ENCODE peak calls at places on chromosomes 12 and 14, in nine cellular contexts. A is CD4-positive, alpha-beta T cell; D is fibroblast of the aortic adventitia; K is omental fat pad; O is hepatocyte; P is AG04450; C is Calu3; E is thoracic aorta; G is testis. Y is an unnamed sample.

GRCh38 chr12:131379758-131380157 is 331.1 kb upstream of the SFSWAP start:
- DNase-seq in A (no peak), D (no peak), K (no peak), O (no peak), P (no peak), C (no peak), E (no peak), G (peak; percentile 11), Y (no peak)

GRCh38 chr14:88791629-88792571 is 853 bp downstream of the EML5 start:
- DNase-seq in A (peak; percentile 9), D (no peak), K (no peak), O (peak; percentile 15), P (no peak), C (peak; percentile 12), E (no peak), G (peak; percentile 50), Y (peak; percentile 2)

GRCh38 chr14:90402009-90402408 is 5.2 kb downstream of the CALM1 start:
- DNase-seq in A (no peak), D (no peak), K (no peak), O (no peak), P (no peak), C (no peak), E (no peak), G (no peak), Y (no peak)

GRCh38 chr12:13187399-13187798 is 9.1 kb upstream of the EMP1 start:
- DNase-seq in A (no peak), D (peak; percentile 92), K (no peak), O (no peak), P (peak; percentile 41), C (no peak), E (no peak), G (no peak), Y (peak; percentile 85)

GRCh38 chr12:14999421-15000047 is 26.7 kb downstream of the PDE6H start:
- DNase-seq in A (no peak), D (peak; percentile 40), K (no peak), O (no peak), P (no peak), C (no peak), E (no peak), G (peak; percentile 17), Y (no peak)

GRCh38 chr14:103894034-103894722 is 34.1 kb upstream of the TDRD9 start:
- DNase-seq in A (no peak), D (no peak), K (no peak), O (no peak), P (no peak), C (no peak), E (no peak), G (no peak), Y (no peak)

GRCh38 chr12:124693356-124693755 is 125.9 kb upstream of the NCOR2 start:
- DNase-seq in A (no peak), D (no peak), K (no peak), O (no peak), P (no peak), C (no peak), E (no peak), G (no peak), Y (no peak)

GRCh38 chr12:124923906-124924734 is 9.7 kb upstream of the UBC start:
- DNase-seq in A (no peak), D (peak; percentile 80), K (no peak), O (no peak), P (no peak), C (peak; percentile 54), E (no peak), G (no peak), Y (peak; percentile 93)

GRCh38 chr12:503111-503761 is 43.5 kb downstream of the B4GALNT3 start:
- DNase-seq in A (no peak), D (no peak), K (no peak), O (peak; percentile 87), P (no peak), C (peak; percentile 87), E (no peak), G (no peak), Y (no peak)

GRCh38 chr12:47907851-47908454 is 3.2 kb upstream of the VDR start:
- DNase-seq in A (no peak), D (no peak), K (no peak), O (no peak), P (no peak), C (no peak), E (no peak), G (no peak), Y (no peak)

GRCh38 chr12:47903151-47903611 is 1.6 kb downstream of the VDR start:
- DNase-seq in A (no peak), D (peak; percentile 96), K (no peak), O (peak; percentile 44), P (peak; percentile 57), C (no peak), E (no peak), G (no peak), Y (peak; percentile 25)

GRCh38 chr12:47903927-47904646 is 707 bp downstream of the VDR start:
- DNase-seq in A (peak; percentile 42), D (peak; percentile 85), K (peak; percentile 30), O (peak; percentile 42), P (peak; percentile 43), C (peak; percentile 65), E (peak; percentile 28), G (peak; percentile 26), Y (peak; percentile 78)

GRCh38 chr12:47904647-47905312 is at the start of gene VDR:
- DNase-seq in A (peak; percentile 54), D (peak; percentile 73), K (peak; percentile 55), O (peak; percentile 90), P (peak; percentile 21), C (peak; percentile 69), E (no peak), G (peak; percentile 85), Y (peak; percentile 74)

GRCh38 chr12:47905313-47905730 is 528 bp upstream of the VDR start:
- DNase-seq in A (no peak), D (no peak), K (peak; percentile 28), O (peak; percentile 83), P (no peak), C (peak; percentile 86), E (no peak), G (peak; percentile 46), Y (no peak)
- TF ChIP-seq CTCF in A (peak; percentile 26), D (no peak), K (no peak), O (peak; percentile 58), P (peak; percentile 51), C (peak; percentile 26), E (peak; percentile 30), G (no peak), Y (peak; percentile 63)

DNA sequence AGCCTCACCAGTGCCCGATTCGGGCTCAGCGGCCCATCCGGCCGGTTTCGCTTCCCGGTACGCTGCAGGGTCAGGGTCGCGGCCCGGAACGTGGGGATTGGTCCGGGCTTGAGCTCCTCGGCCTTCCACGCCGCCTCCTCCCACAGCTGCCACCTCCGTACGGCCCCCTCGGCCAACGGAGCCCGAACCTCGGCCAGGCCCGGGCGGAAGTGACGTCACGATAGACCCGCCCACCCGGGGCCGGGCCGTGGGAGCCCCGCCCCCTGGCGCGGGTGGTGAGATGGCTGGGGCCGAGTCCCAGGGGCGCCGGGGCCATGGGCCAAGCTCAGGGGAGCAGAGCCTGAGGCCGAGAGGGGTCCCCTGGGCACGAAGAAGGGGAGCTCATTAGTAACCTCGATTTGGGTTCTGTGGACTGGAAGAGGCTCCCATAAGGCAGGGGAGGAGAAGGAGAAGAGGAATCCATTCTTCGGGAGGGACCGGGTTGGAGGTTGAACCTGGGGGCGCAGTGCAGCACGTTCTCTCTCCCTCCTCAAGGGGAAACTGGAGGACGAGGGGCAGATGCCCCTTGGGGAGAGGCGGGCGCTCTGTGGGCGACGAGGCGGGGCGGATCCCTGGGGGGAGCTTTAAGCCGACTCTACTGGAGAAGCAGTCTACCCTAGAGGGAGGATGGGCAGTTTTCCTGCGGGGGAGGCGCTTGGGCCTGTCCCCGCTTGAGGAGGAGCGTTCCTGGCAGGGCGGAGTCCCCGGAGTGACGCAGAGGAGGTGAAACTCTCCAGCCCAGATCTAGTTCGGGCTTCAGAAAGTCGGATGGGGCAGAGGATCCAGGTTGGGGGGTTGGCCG is at the start of gene MLF2:
- DNase-seq in A (peak; percentile 96), D (peak; percentile 100), K (peak; percentile 89), O (peak; percentile 98), P (peak; percentile 98), C (peak; percentile 98), E (peak; percentile 94), G (peak; percentile 98), Y (peak; percentile 99)
- TF ChIP-seq CTCF in A (peak; percentile 79), D (no peak), K (no peak), O (peak; percentile 98), P (no peak), C (peak; percentile 90), E (no peak), G (no peak), Y (no peak)

DNA sequence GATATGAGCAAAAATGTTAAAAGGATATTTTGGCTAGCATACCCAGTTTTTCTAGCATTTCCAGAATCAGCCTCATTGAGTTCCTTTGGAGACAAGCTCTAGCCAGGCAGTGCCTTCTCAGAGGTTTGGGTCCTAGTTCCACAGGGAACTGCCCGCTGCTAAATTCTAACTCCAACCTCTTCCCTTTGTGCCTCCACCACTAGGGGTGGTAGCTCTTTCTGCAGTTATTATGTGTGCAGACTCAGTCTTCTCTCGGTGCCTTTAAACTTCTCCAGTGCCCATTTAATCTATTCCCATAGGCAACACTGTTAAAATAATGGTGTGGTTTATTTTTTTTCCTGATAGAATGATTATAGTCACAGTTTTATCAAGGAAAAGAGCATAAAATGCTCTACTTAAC is 21.5 kb upstream of the SLC25A3 start:
- DNase-seq in A (no peak), D (no peak), K (no peak), O (no peak), P (no peak), C (no peak), E (no peak), G (no peak), Y (no peak)
- TF ChIP-seq CTCF in A (no peak), D (peak; percentile 42), K (no peak), O (no peak), P (peak; percentile 41), C (peak; percentile 23), E (no peak), G (no peak), Y (peak; percentile 58)

GRCh38 chr14:68710776-68711175 is 82.1 kb downstream of the ZFP36L1 start:
- DNase-seq in A (no peak), D (no peak), K (no peak), O (no peak), P (no peak), C (no peak), E (no peak), G (no peak), Y (no peak)
- TF ChIP-seq CTCF in A (no peak), D (no peak), K (no peak), O (no peak), P (no peak), C (no peak), E (no peak), G (no peak), Y (no peak)

Y was measured in HFFc6.